ENCODE peak calls at places on chromosomes 7 and 10, in seven cellular contexts. S is H9; J is dorsolateral prefrontal cortex; Y is CD8-positive, alpha-beta T cell; F is choroid plexus epithelial cell; W is spleen; G is kidney epithelial cell. Q is an unnamed sample.

GRCh38 chr10:93757136-93757535 is 600 bp upstream of the LGI1 start:
- DNase-seq in S (peak; percentile 52), J (peak; percentile 64), Y (no peak), F (peak; percentile 5), W (no peak), G (no peak), Q (no peak)

GRCh38 chr10:5858811-5859210 is 30.9 kb downstream of the ANKRD16 start:
- DNase-seq in S (no peak), J (peak; percentile 62), Y (no peak), F (no peak), W (no peak), G (no peak), Q (peak; percentile 27)

GRCh38 chr10:78843495-78843894 is 225.3 kb upstream of the ZMIZ1 start:
- DNase-seq in S (no peak), J (no peak), Y (no peak), F (no peak), W (no peak), G (no peak), Q (no peak)

GRCh38 chr10:82148764-82149163 is 273.8 kb downstream of the NRG3 start:
- DNase-seq in S (no peak), J (no peak), Y (no peak), F (peak; percentile 11), W (no peak), G (no peak), Q (no peak)

GRCh38 chr10:110209399-110209925 is 2.1 kb downstream of the MXI1 start:
- DNase-seq in S (peak; percentile 41), J (peak; percentile 67), Y (peak; percentile 48), F (peak; percentile 77), W (peak; percentile 86), G (no peak), Q (no peak)

GRCh38 chr7:50531401-50531906 is 33.8 kb downstream of the DDC start:
- DNase-seq in S (no peak), J (no peak), Y (no peak), F (no peak), W (no peak), G (peak; percentile 75), Q (no peak)

GRCh38 chr7:16051561-16052280 is 365.2 kb upstream of the MEOX2 start:
- DNase-seq in S (no peak), J (no peak), Y (no peak), F (peak; percentile 78), W (no peak), G (no peak), Q (no peak)

GRCh38 chr7:122770943-122771342 is 68.2 kb upstream of the RNF148 start:
- DNase-seq in S (no peak), J (no peak), Y (no peak), F (no peak), W (no peak), G (no peak), Q (no peak)

GRCh38 chr7:54664235-54665228 is 94.5 kb downstream of the SEC61G start:
- DNase-seq in S (peak; percentile 86), J (peak; percentile 83), Y (no peak), F (peak; percentile 9), W (no peak), G (no peak), Q (no peak)

GRCh38 chr10:69372126-69372980 is 44.4 kb downstream of the TACR2 start:
- DNase-seq in S (no peak), J (no peak), Y (no peak), F (no peak), W (no peak), G (no peak), Q (no peak)

GRCh38 chr10:19816420-19817250 is at the start of gene PLXDC2:
- DNase-seq in S (peak; percentile 51), J (peak; percentile 55), Y (no peak), F (peak; percentile 73), W (peak; percentile 86), G (no peak), Q (peak; percentile 86)

GRCh38 chr10:100183482-100183881 is 2.3 kb downstream of the ERLIN1 start:
- DNase-seq in S (no peak), J (no peak), Y (no peak), F (peak; percentile 46), W (no peak), G (no peak), Q (no peak)

GRCh38 chr7:102843850-102844249 is 69.0 kb upstream of the LRRC17 start:
- DNase-seq in S (no peak), J (no peak), Y (no peak), F (no peak), W (no peak), G (no peak), Q (no peak)

GRCh38 chr7:4939971-4940720 is 18.8 kb downstream of the MMD2 start:
- DNase-seq in S (no peak), J (peak; percentile 86), Y (no peak), F (no peak), W (no peak), G (no peak), Q (no peak)

GRCh38 chr7:141451232-141451631 is 100.0 kb upstream of the AGK start:
- DNase-seq in S (no peak), J (no peak), Y (no peak), F (no peak), W (no peak), G (no peak), Q (no peak)

GRCh38 chr7:90624128-90624980 is 28.2 kb downstream of the CDK14 start:
- DNase-seq in S (no peak), J (no peak), Y (no peak), F (peak; percentile 57), W (no peak), G (no peak), Q (no peak)

GRCh38 chr7:92246363-92247101 is 758 bp downstream of the ANKIB1 start:
- DNase-seq in S (peak; percentile 73), J (peak; percentile 43), Y (peak; percentile 9), F (peak; percentile 27), W (peak; percentile 81), G (no peak), Q (no peak)

DNA sequence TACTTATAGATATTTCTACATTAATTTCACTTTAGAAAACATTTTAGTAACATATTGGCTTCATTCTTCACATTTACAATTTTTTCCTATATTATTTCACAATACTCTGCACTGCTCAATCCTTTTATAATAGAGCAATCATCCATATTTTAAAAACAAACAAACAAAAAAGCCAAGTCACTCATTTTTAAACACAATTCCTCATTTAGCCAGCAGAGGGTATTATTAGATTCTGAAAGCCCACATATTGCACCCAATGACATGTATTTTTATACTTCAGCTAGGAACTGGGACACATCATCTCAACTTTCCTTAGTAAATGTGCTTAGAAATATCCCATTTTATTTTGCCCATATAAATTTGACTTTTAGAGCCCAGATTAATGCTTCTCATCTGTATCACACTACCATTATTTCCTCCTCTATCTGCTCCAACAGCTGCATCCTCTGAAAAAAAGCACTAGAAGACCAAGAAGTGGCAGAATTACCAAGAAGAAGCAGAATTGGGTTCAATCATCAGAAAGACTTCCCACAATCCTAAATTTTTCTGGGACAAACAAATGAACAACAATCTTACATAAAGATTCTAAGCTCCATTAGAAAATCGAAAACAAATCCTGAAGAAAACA is 29.5 kb downstream of the CTNNA3 start:
- DNase-seq in S (no peak), J (no peak), Y (no peak), F (peak; percentile 56), W (no peak), G (no peak), Q (no peak)
- TF ChIP-seq CTCF in S (peak; percentile 69), J (peak; percentile 75), Y (peak; percentile 55), F (peak; percentile 52), W (peak; percentile 42), G (peak; percentile 47), Q (peak; percentile 82)

DNA sequence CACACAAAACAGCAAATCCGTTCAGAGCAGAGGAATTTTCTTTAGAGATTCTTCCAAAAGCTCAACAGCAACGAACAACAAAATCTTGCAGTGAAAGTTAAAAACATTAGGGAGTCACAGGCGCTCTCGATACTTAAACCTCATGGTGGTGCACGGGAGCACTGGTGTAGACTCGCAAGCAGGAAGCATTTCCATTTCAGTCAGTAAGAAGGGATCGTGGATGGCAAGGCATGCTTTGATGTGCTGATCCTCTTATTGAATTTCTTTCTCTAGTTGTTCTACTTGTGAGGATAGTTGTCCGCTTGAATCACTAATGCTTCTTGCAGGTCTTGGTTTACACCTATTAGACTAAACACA is 264.7 kb downstream of the SKIDA1 start:
- DNase-seq in S (no peak), J (no peak), Y (no peak), F (no peak), W (peak; percentile 2), G (no peak), Q (no peak)
- TF ChIP-seq CTCF in S (peak; percentile 33), J (no peak), Y (no peak), F (no peak), W (no peak), G (no peak), Q (no peak)

DNA sequence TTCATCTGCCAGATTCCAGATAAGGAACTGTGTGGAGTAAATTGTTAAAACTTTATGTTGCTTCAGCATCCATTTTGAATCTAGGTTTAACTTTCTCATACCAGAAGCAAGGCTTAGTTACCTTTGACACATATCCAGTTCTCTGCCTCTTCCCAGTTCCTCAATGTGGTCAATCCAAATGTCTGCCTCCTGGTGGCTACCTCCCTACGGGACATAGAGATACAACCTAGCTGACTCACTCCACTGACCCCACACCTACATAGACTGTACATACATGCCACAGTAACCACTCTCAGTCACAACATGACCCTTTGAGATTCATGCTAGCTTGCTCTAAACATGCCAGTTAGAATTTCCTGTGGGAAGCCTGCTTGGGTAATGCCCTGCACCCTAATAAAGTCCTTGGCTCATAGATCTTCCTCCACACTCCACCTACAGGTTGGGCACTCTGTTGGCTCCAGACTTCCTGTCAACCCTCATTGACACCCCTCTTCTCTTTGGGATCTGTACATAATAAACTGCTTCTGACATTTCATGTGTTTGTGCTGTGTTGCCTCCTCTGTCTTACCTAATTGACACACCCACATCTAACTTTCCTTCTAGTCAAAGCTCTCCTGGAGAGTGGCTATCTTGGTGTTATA is 278.1 kb downstream of the HTR7 start:
- DNase-seq in S (peak; percentile 55), J (no peak), Y (no peak), F (peak; percentile 76), W (no peak), G (no peak), Q (no peak)
- TF ChIP-seq CTCF in S (peak; percentile 65), J (no peak), Y (no peak), F (peak; percentile 61), W (no peak), G (peak; percentile 20), Q (no peak)

GRCh38 chr7:73705551-73705920 is 13.9 kb downstream of the STX1A start:
- DNase-seq in S (no peak), J (no peak), Y (no peak), F (no peak), W (no peak), G (no peak), Q (no peak)

GRCh38 chr7:73704640-73705550 is 14.6 kb downstream of the STX1A start:
- DNase-seq in S (no peak), J (peak; percentile 71), Y (no peak), F (peak; percentile 86), W (no peak), G (no peak), Q (no peak)

GRCh38 chr7:73703649-73703984 is 15.9 kb downstream of the STX1A start:
- DNase-seq in S (no peak), J (no peak), Y (no peak), F (no peak), W (no peak), G (no peak), Q (no peak)

GRCh38 chr7:73703225-73703624 is 16.2 kb downstream of the STX1A start:
- DNase-seq in S (no peak), J (no peak), Y (no peak), F (no peak), W (no peak), G (no peak), Q (no peak)

GRCh38 chr7:73703985-73704639 is 15.4 kb downstream of the STX1A start:
- DNase-seq in S (peak; percentile 96), J (no peak), Y (no peak), F (peak; percentile 81), W (peak; percentile 80), G (no peak), Q (no peak)
- TF ChIP-seq CTCF in S (no peak), J (no peak), Y (no peak), F (no peak), W (no peak), G (no peak), Q (no peak)

Q was measured in chondrocyte.